ENCODE peak calls at places on chromosome X, in eight cellular contexts. Q, B, S, U, N, A, Z and K are unnamed samples.

GRCh38 chrX:118356154-118356701 is 10.3 kb downstream of the WDR44 start:
- DNase-seq in Q (no peak), B (no peak), S (no peak), U (no peak), N (no peak), A (no peak), Z (no peak), K (no peak)

GRCh38 chrX:50431623-50432022 is 39.0 kb downstream of the DGKK start:
- DNase-seq in Q (no peak), B (no peak), S (no peak), U (no peak), N (no peak), A (no peak), Z (no peak), K (no peak)

GRCh38 chrX:77422886-77423648 is 24.1 kb upstream of the FGF16 start:
- DNase-seq in Q (no peak), B (no peak), S (no peak), U (peak; percentile 34), N (no peak), A (no peak), Z (no peak), K (no peak)

GRCh38 chrX:42466706-42467105 is 311.3 kb downstream of the PPP1R2C start:
- DNase-seq in Q (no peak), B (no peak), S (no peak), U (no peak), N (no peak), A (no peak), Z (no peak), K (no peak)

GRCh38 chrX:129529685-129530281 is 6.5 kb upstream of the SMARCA1 start:
- DNase-seq in Q (no peak), B (no peak), S (no peak), U (no peak), N (no peak), A (no peak), Z (no peak), K (no peak)

GRCh38 chrX:13167444-13168207 is 123.2 kb upstream of the FAM9C start:
- DNase-seq in Q (peak; percentile 33), B (peak; percentile 15), S (no peak), U (peak; percentile 78), N (no peak), A (no peak), Z (no peak), K (peak; percentile 30)

GRCh38 chrX:71577682-71578081 is 555 bp upstream of the GCNA start:
- DNase-seq in Q (no peak), B (no peak), S (no peak), U (no peak), N (no peak), A (no peak), Z (no peak), K (no peak)

GRCh38 chrX:40579880-40580536 is 762 bp upstream of the ATP6AP2 start:
- DNase-seq in Q (no peak), B (no peak), S (no peak), U (no peak), N (no peak), A (no peak), Z (no peak), K (no peak)

GRCh38 chrX:119410027-119410819 is 11.1 kb downstream of the SLC25A43 start:
- DNase-seq in Q (peak; percentile 51), B (no peak), S (no peak), U (no peak), N (no peak), A (no peak), Z (peak; percentile 21), K (peak; percentile 81)

GRCh38 chrX:48002929-48003328 is 860 bp downstream of the ZNF182 start:
- DNase-seq in Q (no peak), B (no peak), S (no peak), U (no peak), N (no peak), A (no peak), Z (no peak), K (no peak)

GRCh38 chrX:91108761-91109160 is 325.9 kb upstream of the PABPC5 start:
- DNase-seq in Q (no peak), B (no peak), S (no peak), U (peak; percentile 11), N (no peak), A (no peak), Z (no peak), K (no peak)

GRCh38 chrX:70096052-70096451 is 33.8 kb downstream of the OTUD6A start:
- DNase-seq in Q (no peak), B (no peak), S (no peak), U (peak; percentile 16), N (no peak), A (no peak), Z (no peak), K (peak; percentile 30)

GRCh38 chrX:7908821-7909220 is 18.4 kb downstream of the PNPLA4 start:
- DNase-seq in Q (no peak), B (no peak), S (no peak), U (no peak), N (no peak), A (no peak), Z (no peak), K (no peak)

GRCh38 chrX:129781134-129782014 is 1.6 kb downstream of the SASH3 start:
- DNase-seq in Q (no peak), B (peak; percentile 76), S (no peak), U (no peak), N (peak; percentile 78), A (no peak), Z (no peak), K (no peak)

GRCh38 chrX:16213970-16214369 is 46.7 kb downstream of the MAGEB17 start:
- DNase-seq in Q (no peak), B (no peak), S (no peak), U (no peak), N (no peak), A (no peak), Z (no peak), K (no peak)

GRCh38 chrX:31931225-31931624 is 859.4 kb upstream of the FTHL17 start:
- DNase-seq in Q (peak; percentile 1), B (no peak), S (no peak), U (peak; percentile 6), N (no peak), A (no peak), Z (no peak), K (peak; percentile 2)

GRCh38 chrX:151974336-151975227 is at the start of gene GABRE:
- DNase-seq in Q (peak; percentile 22), B (peak; percentile 11), S (no peak), U (peak; percentile 69), N (no peak), A (no peak), Z (no peak), K (peak; percentile 76)

GRCh38 chrX:136608295-136608933 is 39.5 kb upstream of the CD40LG start:
- DNase-seq in Q (no peak), B (peak; percentile 55), S (no peak), U (peak; percentile 42), N (peak; percentile 20), A (peak; percentile 26), Z (no peak), K (peak; percentile 10)

GRCh38 chrX:153829799-153830631 is at the start of gene PDZD4:
- DNase-seq in Q (no peak), B (no peak), S (no peak), U (peak; percentile 52), N (no peak), A (no peak), Z (no peak), K (no peak)

GRCh38 chrX:122579521-122579920 is 604.6 kb upstream of the GRIA3 start:
- DNase-seq in Q (no peak), B (no peak), S (no peak), U (no peak), N (no peak), A (no peak), Z (peak; percentile 34), K (no peak)

GRCh38 chrX:147917700-147918694 is 6.3 kb downstream of the FMR1 start:
- DNase-seq in Q (no peak), B (no peak), S (no peak), U (no peak), N (no peak), A (no peak), Z (no peak), K (peak; percentile 9)